ENCODE peak calls at places on chromosomes 1 and 21, in seven cellular contexts. E, X, U, C, P, G and R are unnamed samples.

GRCh38 chr1:160738266-160738665 is 781 bp upstream of the SLAMF7 start:
- DNase-seq in E (no peak), X (no peak), U (no peak), C (no peak), P (no peak), G (no peak), R (no peak)

GRCh38 chr1:12052997-12053686 is 10.0 kb upstream of the TNFRSF8 start:
- DNase-seq in E (no peak), X (peak), U (no peak), C (no peak), P (no peak), G (no peak), R (no peak)

GRCh38 chr1:165356876-165357275 is 361 bp upstream of the LMX1A start:
- DNase-seq in E (no peak), X (no peak), U (peak), C (no peak), P (peak), G (no peak), R (no peak)

GRCh38 chr1:215257280-215257679 is 174.7 kb downstream of the KCNK2 start:
- DNase-seq in E (no peak), X (no peak), U (no peak), C (no peak), P (no peak), G (no peak), R (no peak)

GRCh38 chr1:42146916-42147320 is 6.3 kb upstream of the GUCA2B start:
- DNase-seq in E (no peak), X (no peak), U (peak), C (peak), P (peak), G (peak), R (peak)

GRCh38 chr1:19353596-19353995 is 41.5 kb downstream of the SLC66A1 start:
- DNase-seq in E (no peak), X (no peak), U (no peak), C (no peak), P (peak), G (no peak), R (no peak)

GRCh38 chr21:22900511-22900910 is 1902.3 kb downstream of the NCAM2 start:
- DNase-seq in E (peak), X (no peak), U (no peak), C (no peak), P (no peak), G (no peak), R (no peak)

GRCh38 chr1:172814428-172814827 is 155.5 kb downstream of the FASLG start:
- DNase-seq in E (no peak), X (no peak), U (no peak), C (no peak), P (no peak), G (no peak), R (no peak)

GRCh38 chr1:198528376-198528775 is 12.1 kb downstream of the ATP6V1G3 start:
- DNase-seq in E (no peak), X (no peak), U (no peak), C (peak), P (no peak), G (no peak), R (no peak)

GRCh38 chr1:25120286-25120685 is 112.0 kb downstream of the SYF2 start:
- DNase-seq in E (no peak), X (no peak), U (no peak), C (no peak), P (no peak), G (no peak), R (no peak)

GRCh38 chr1:60132985-60133673 is 59.6 kb upstream of the C1orf87 start:
- DNase-seq in E (peak), X (no peak), U (no peak), C (peak), P (no peak), G (no peak), R (no peak)

GRCh38 chr1:231550448-231550781 is 21.9 kb downstream of the TSNAX start:
- DNase-seq in E (no peak), X (no peak), U (no peak), C (no peak), P (no peak), G (peak), R (peak)

GRCh38 chr1:50348449-50349241 is 74.6 kb downstream of the DMRTA2 start:
- DNase-seq in E (peak), X (peak), U (peak), C (peak), P (peak), G (peak), R (peak)

GRCh38 chr21:33025471-33026298 is at the start of gene OLIG2:
- DNase-seq in E (no peak), X (no peak), U (peak), C (no peak), P (peak), G (peak), R (peak)

GRCh38 chr1:54972436-54972835 is 8.0 kb upstream of the TMEM61 start:
- DNase-seq in E (no peak), X (no peak), U (no peak), C (no peak), P (no peak), G (no peak), R (no peak)

GRCh38 chr1:44721521-44722361 is 9.2 kb downstream of the RNU5D-1 start:
- DNase-seq in E (peak), X (peak), U (no peak), C (peak), P (no peak), G (peak), R (peak)

GRCh38 chr1:26336477-26337205 is 17.3 kb downstream of the CRYBG2 start:
- DNase-seq in E (no peak), X (peak), U (peak), C (no peak), P (peak), G (peak), R (peak)

GRCh38 chr21:45209046-45209445 is 78.6 kb downstream of the POFUT2 start:
- DNase-seq in E (no peak), X (no peak), U (no peak), C (peak), P (no peak), G (peak), R (no peak)